ENCODE peak calls at places on chromosomes 1 and 21, in nine cellular contexts. One of them, this sample, is unnamed. For H3K79me2 and H4K20me1, the result is how much of the 10 kb centered on the place peaks cover.

GRCh38 chr1:159005676-159006075 is 4.0 kb upstream of the IFI16 start:
- DNase-seq in neural progenitor cell: peak
- DNase-seq in MM.1S: no peak
- DNase-seq in PC-3: no peak
- DNase-seq in GM23338: peak
- DNase-seq in GM23248: peak
- DNase-seq in HCT116: no peak
- DNase-seq in OCI-LY7: peak
- DNase-seq in SK-N-SH: no peak
- DNase-seq in this sample: no peak

GRCh38 chr1:214902636-214903320 is 179.8 kb upstream of the KCNK2 start:
- DNase-seq in neural progenitor cell: no peak
- DNase-seq in MM.1S: no peak
- DNase-seq in PC-3: peak
- DNase-seq in GM23338: no peak
- DNase-seq in GM23248: peak
- DNase-seq in HCT116: peak
- DNase-seq in OCI-LY7: no peak
- DNase-seq in SK-N-SH: no peak
- DNase-seq in this sample: no peak

GRCh38 chr1:205191617-205192016 is 19.9 kb downstream of the DSTYK start:
- DNase-seq in neural progenitor cell: peak
- DNase-seq in MM.1S: no peak
- DNase-seq in PC-3: no peak
- DNase-seq in GM23338: peak
- DNase-seq in GM23248: no peak
- DNase-seq in HCT116: no peak
- DNase-seq in OCI-LY7: no peak
- DNase-seq in SK-N-SH: peak
- DNase-seq in this sample: no peak

GRCh38 chr1:212797681-212798080 is 6.0 kb downstream of the TATDN3 start:
- DNase-seq in neural progenitor cell: no peak
- DNase-seq in MM.1S: no peak
- DNase-seq in PC-3: no peak
- DNase-seq in GM23338: no peak
- DNase-seq in GM23248: peak
- DNase-seq in HCT116: no peak
- DNase-seq in OCI-LY7: no peak
- DNase-seq in SK-N-SH: no peak
- DNase-seq in this sample: no peak

GRCh38 chr1:193338194-193338593 is 151.8 kb upstream of the B3GALT2 start:
- DNase-seq in neural progenitor cell: no peak
- DNase-seq in MM.1S: peak
- DNase-seq in PC-3: peak
- DNase-seq in GM23338: no peak
- DNase-seq in GM23248: peak
- DNase-seq in HCT116: no peak
- DNase-seq in OCI-LY7: no peak
- DNase-seq in SK-N-SH: peak
- DNase-seq in this sample: no peak

GRCh38 chr1:199794105-199794863 is 233.2 kb upstream of the NR5A2 start:
- DNase-seq in neural progenitor cell: no peak
- DNase-seq in MM.1S: no peak
- DNase-seq in PC-3: peak
- DNase-seq in GM23338: no peak
- DNase-seq in GM23248: peak
- DNase-seq in HCT116: no peak
- DNase-seq in OCI-LY7: no peak
- DNase-seq in SK-N-SH: no peak
- DNase-seq in this sample: no peak

GRCh38 chr1:54614024-54614423 is 9.3 kb downstream of the FAM151A start:
- DNase-seq in neural progenitor cell: no peak
- DNase-seq in MM.1S: no peak
- DNase-seq in PC-3: no peak
- DNase-seq in GM23338: no peak
- DNase-seq in GM23248: no peak
- DNase-seq in HCT116: no peak
- DNase-seq in OCI-LY7: no peak
- DNase-seq in SK-N-SH: no peak
- DNase-seq in this sample: no peak

GRCh38 chr1:235920596-235921375 is 54.1 kb upstream of the LYST start:
- DNase-seq in neural progenitor cell: no peak
- DNase-seq in MM.1S: no peak
- DNase-seq in PC-3: no peak
- DNase-seq in GM23338: no peak
- DNase-seq in GM23248: no peak
- DNase-seq in HCT116: no peak
- DNase-seq in OCI-LY7: no peak
- DNase-seq in SK-N-SH: peak
- DNase-seq in this sample: no peak

GRCh38 chr1:40267767-40268187 is 9.7 kb downstream of the ZMPSTE24 start:
- DNase-seq in neural progenitor cell: no peak
- DNase-seq in MM.1S: no peak
- DNase-seq in PC-3: peak
- DNase-seq in GM23338: no peak
- DNase-seq in GM23248: peak
- DNase-seq in HCT116: no peak
- DNase-seq in OCI-LY7: no peak
- DNase-seq in SK-N-SH: no peak
- DNase-seq in this sample: no peak

GRCh38 chr1:58162952-58163550 is 383.5 kb downstream of the OMA1 start:
- DNase-seq in neural progenitor cell: peak
- DNase-seq in MM.1S: peak
- DNase-seq in PC-3: peak
- DNase-seq in GM23338: peak
- DNase-seq in GM23248: peak
- DNase-seq in HCT116: peak
- DNase-seq in OCI-LY7: peak
- DNase-seq in SK-N-SH: peak
- DNase-seq in this sample: peak

GRCh38 chr1:86912501-86912900 is 1.4 kb downstream of the SELENOF start:
- DNase-seq in neural progenitor cell: no peak
- DNase-seq in MM.1S: no peak
- DNase-seq in PC-3: no peak
- DNase-seq in GM23338: no peak
- DNase-seq in GM23248: peak
- DNase-seq in HCT116: no peak
- DNase-seq in OCI-LY7: peak
- DNase-seq in SK-N-SH: no peak
- DNase-seq in this sample: peak

GRCh38 chr1:150352883-150353282 is 11.1 kb upstream of the RPRD2 start:
- DNase-seq in neural progenitor cell: no peak
- DNase-seq in MM.1S: no peak
- DNase-seq in PC-3: no peak
- DNase-seq in GM23338: no peak
- DNase-seq in GM23248: no peak
- DNase-seq in HCT116: no peak
- DNase-seq in OCI-LY7: no peak
- DNase-seq in SK-N-SH: no peak
- DNase-seq in this sample: no peak

GRCh38 chr1:75100481-75101092 is 33.6 kb upstream of the LHX8 start:
- DNase-seq in neural progenitor cell: no peak
- DNase-seq in MM.1S: no peak
- DNase-seq in PC-3: no peak
- DNase-seq in GM23338: no peak
- DNase-seq in GM23248: no peak
- DNase-seq in HCT116: no peak
- DNase-seq in OCI-LY7: no peak
- DNase-seq in SK-N-SH: no peak
- DNase-seq in this sample: peak

GRCh38 chr1:33335020-33335419 is 14.1 kb upstream of the A3GALT2 start:
- DNase-seq in neural progenitor cell: no peak
- DNase-seq in MM.1S: no peak
- DNase-seq in PC-3: no peak
- DNase-seq in GM23338: no peak
- DNase-seq in GM23248: peak
- DNase-seq in HCT116: no peak
- DNase-seq in OCI-LY7: no peak
- DNase-seq in SK-N-SH: no peak
- DNase-seq in this sample: no peak

GRCh38 chr1:147890177-147890790 is 12.3 kb upstream of the GJA8 start:
- DNase-seq in neural progenitor cell: peak
- DNase-seq in MM.1S: peak
- DNase-seq in PC-3: peak
- DNase-seq in GM23338: peak
- DNase-seq in GM23248: peak
- DNase-seq in HCT116: peak
- DNase-seq in OCI-LY7: peak
- DNase-seq in SK-N-SH: peak
- DNase-seq in this sample: peak

GRCh38 chr21:15247613-15248012 is 182.8 kb upstream of the NRIP1 start:
- DNase-seq in neural progenitor cell: no peak
- DNase-seq in MM.1S: no peak
- DNase-seq in PC-3: peak
- DNase-seq in GM23338: no peak
- DNase-seq in GM23248: peak
- DNase-seq in HCT116: no peak
- DNase-seq in OCI-LY7: no peak
- DNase-seq in SK-N-SH: no peak
- DNase-seq in this sample: no peak

DNA sequence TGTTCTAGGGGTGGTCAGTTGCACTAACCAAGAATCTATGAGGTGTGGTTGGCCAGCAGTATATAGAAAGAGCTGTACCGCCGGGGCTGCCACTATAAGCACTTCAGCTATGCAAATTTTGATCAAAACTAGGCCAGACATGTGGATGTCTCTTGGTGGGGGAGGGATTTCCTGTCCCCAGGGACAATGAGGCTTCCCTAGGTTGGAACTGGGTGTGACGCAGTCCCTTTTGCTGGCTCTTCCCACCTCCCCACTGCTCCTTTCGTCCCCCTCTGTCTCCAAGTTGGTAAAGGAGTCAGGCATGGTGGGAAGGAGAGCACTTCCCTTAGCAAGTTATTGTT is 13.6 kb downstream of the SDCCAG8 start:
- DNase-seq in neural progenitor cell: no peak
- DNase-seq in MM.1S: no peak
- DNase-seq in PC-3: no peak
- DNase-seq in GM23338: no peak
- DNase-seq in GM23248: no peak
- DNase-seq in HCT116: no peak
- DNase-seq in OCI-LY7: peak
- DNase-seq in SK-N-SH: no peak
- DNase-seq in this sample: no peak
- H3K79me2 ChIP-seq in neural progenitor cell: under half
- H3K79me2 ChIP-seq in MM.1S: under half
- H3K79me2 ChIP-seq in PC-3: under half
- H3K79me2 ChIP-seq in GM23338: under half
- H3K79me2 ChIP-seq in GM23248: half or more
- H3K79me2 ChIP-seq in HCT116: under half
- H3K79me2 ChIP-seq in OCI-LY7: under half
- H3K79me2 ChIP-seq in SK-N-SH: half or more
- H3K79me2 ChIP-seq in this sample: under half

GRCh38 chr1:104295516-104295915 is 545.8 kb downstream of the AMY1C start:
- DNase-seq in neural progenitor cell: no peak
- DNase-seq in MM.1S: no peak
- DNase-seq in PC-3: no peak
- DNase-seq in GM23338: no peak
- DNase-seq in GM23248: no peak
- DNase-seq in HCT116: no peak
- DNase-seq in OCI-LY7: no peak
- DNase-seq in SK-N-SH: no peak
- DNase-seq in this sample: no peak
- TF ChIP-seq EZH2phosphoT487 in neural progenitor cell: no peak
- TF ChIP-seq EZH2phosphoT487 in MM.1S: no peak
- TF ChIP-seq EZH2phosphoT487 in PC-3: no peak
- TF ChIP-seq EZH2phosphoT487 in GM23338: no peak
- TF ChIP-seq EZH2phosphoT487 in GM23248: no peak
- TF ChIP-seq EZH2phosphoT487 in HCT116: no peak
- TF ChIP-seq EZH2phosphoT487 in OCI-LY7: no peak
- TF ChIP-seq EZH2phosphoT487 in SK-N-SH: no peak
- TF ChIP-seq EZH2phosphoT487 in this sample: no peak

DNA sequence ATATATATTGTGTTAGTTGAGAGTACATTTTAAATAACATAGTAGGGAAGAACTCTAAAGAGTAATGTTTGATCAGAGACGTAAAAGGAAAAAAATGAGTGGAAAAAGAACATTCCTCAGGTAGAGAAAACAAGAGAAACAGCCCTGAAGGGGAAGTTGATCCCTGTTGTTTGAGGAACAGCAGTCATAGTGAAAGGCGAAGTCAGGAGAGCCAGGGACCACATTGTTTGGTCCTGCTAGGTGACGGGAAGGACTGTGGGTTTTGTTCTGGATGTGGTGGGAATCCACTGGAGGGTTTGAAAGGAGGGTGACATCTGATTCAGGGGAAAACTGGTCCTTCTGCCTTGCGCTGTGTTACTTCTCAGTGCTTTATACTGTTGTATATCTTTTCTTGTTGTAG is 9.0 kb downstream of the DDI2 start:
- DNase-seq in neural progenitor cell: no peak
- DNase-seq in MM.1S: no peak
- DNase-seq in PC-3: no peak
- DNase-seq in GM23338: no peak
- DNase-seq in GM23248: no peak
- DNase-seq in HCT116: no peak
- DNase-seq in OCI-LY7: no peak
- DNase-seq in SK-N-SH: no peak
- DNase-seq in this sample: no peak
- H4K20me1 ChIP-seq in neural progenitor cell: half or more
- H4K20me1 ChIP-seq in MM.1S: under half
- H4K20me1 ChIP-seq in PC-3: under half
- H4K20me1 ChIP-seq in GM23338: half or more
- H4K20me1 ChIP-seq in GM23248: under half
- H4K20me1 ChIP-seq in HCT116: under half
- H4K20me1 ChIP-seq in OCI-LY7: under half
- H4K20me1 ChIP-seq in SK-N-SH: under half
- H4K20me1 ChIP-seq in this sample: under half

GRCh38 chr1:110896090-110896489 is 23.1 kb downstream of the CD53 start:
- DNase-seq in neural progenitor cell: no peak
- DNase-seq in MM.1S: peak
- DNase-seq in PC-3: no peak
- DNase-seq in GM23338: no peak
- DNase-seq in GM23248: no peak
- DNase-seq in HCT116: no peak
- DNase-seq in OCI-LY7: no peak
- DNase-seq in SK-N-SH: no peak
- DNase-seq in this sample: no peak

GRCh38 chr1:110893908-110894490 is 21.1 kb downstream of the CD53 start:
- DNase-seq in neural progenitor cell: no peak
- DNase-seq in MM.1S: no peak
- DNase-seq in PC-3: no peak
- DNase-seq in GM23338: no peak
- DNase-seq in GM23248: no peak
- DNase-seq in HCT116: no peak
- DNase-seq in OCI-LY7: peak
- DNase-seq in SK-N-SH: no peak
- DNase-seq in this sample: no peak

GRCh38 chr1:110888049-110888448 is 15.1 kb downstream of the CD53 start:
- DNase-seq in neural progenitor cell: no peak
- DNase-seq in MM.1S: no peak
- DNase-seq in PC-3: no peak
- DNase-seq in GM23338: no peak
- DNase-seq in GM23248: no peak
- DNase-seq in HCT116: no peak
- DNase-seq in OCI-LY7: no peak
- DNase-seq in SK-N-SH: no peak
- DNase-seq in this sample: no peak

GRCh38 chr1:110888641-110889040 is 15.7 kb downstream of the CD53 start:
- DNase-seq in neural progenitor cell: no peak
- DNase-seq in MM.1S: no peak
- DNase-seq in PC-3: no peak
- DNase-seq in GM23338: no peak
- DNase-seq in GM23248: no peak
- DNase-seq in HCT116: no peak
- DNase-seq in OCI-LY7: no peak
- DNase-seq in SK-N-SH: no peak
- DNase-seq in this sample: no peak

GRCh38 chr1:110890474-110891196 is 17.7 kb downstream of the CD53 start:
- DNase-seq in neural progenitor cell: no peak
- DNase-seq in MM.1S: no peak
- DNase-seq in PC-3: no peak
- DNase-seq in GM23338: no peak
- DNase-seq in GM23248: no peak
- DNase-seq in HCT116: no peak
- DNase-seq in OCI-LY7: no peak
- DNase-seq in SK-N-SH: no peak
- DNase-seq in this sample: no peak
- H3K79me2 ChIP-seq in neural progenitor cell: under half
- H3K79me2 ChIP-seq in MM.1S: half or more
- H3K79me2 ChIP-seq in PC-3: under half
- H3K79me2 ChIP-seq in GM23338: under half
- H3K79me2 ChIP-seq in GM23248: under half
- H3K79me2 ChIP-seq in HCT116: under half
- H3K79me2 ChIP-seq in OCI-LY7: under half
- H3K79me2 ChIP-seq in SK-N-SH: under half
- H3K79me2 ChIP-seq in this sample: under half